ENCODE peak calls at places on chromosomes 11 and 22, in four cellular contexts. One of them, this sample, is unnamed. For H3K4me1, the result is how much of the 10 kb centered on the place peaks cover.

GRCh38 chr11:11456896-11457295 is 103.8 kb upstream of the CSNK2A3 start:
- DNase-seq in ovary: no peak
- DNase-seq in cardiac muscle cell: no peak
- DNase-seq in transverse colon: no peak
- DNase-seq in this sample: no peak

GRCh38 chr22:23053051-23053707 is 17.1 kb upstream of the GNAZ start:
- DNase-seq in ovary: no peak
- DNase-seq in cardiac muscle cell: no peak
- DNase-seq in transverse colon: no peak
- DNase-seq in this sample: no peak

GRCh38 chr22:29715240-29715639 is 4.6 kb upstream of the CABP7 start:
- DNase-seq in ovary: no peak
- DNase-seq in cardiac muscle cell: no peak
- DNase-seq in transverse colon: no peak
- DNase-seq in this sample: no peak

GRCh38 chr11:124725719-124726105 is 14.0 kb upstream of the NRGN start:
- DNase-seq in ovary: no peak
- DNase-seq in cardiac muscle cell: peak
- DNase-seq in transverse colon: no peak
- DNase-seq in this sample: no peak

GRCh38 chr11:2301631-2302272 is at the start of the genes C11orf21 and TSPAN32:
- DNase-seq in ovary: no peak
- DNase-seq in cardiac muscle cell: peak
- DNase-seq in transverse colon: peak
- DNase-seq in this sample: peak

GRCh38 chr11:110173775-110174644 is 80.8 kb downstream of the ZC3H12C start:
- DNase-seq in ovary: peak
- DNase-seq in cardiac muscle cell: peak
- DNase-seq in transverse colon: peak
- DNase-seq in this sample: peak

GRCh38 chr11:17846852-17847453 is 112.4 kb downstream of the KCNC1 start:
- DNase-seq in ovary: no peak
- DNase-seq in cardiac muscle cell: peak
- DNase-seq in transverse colon: no peak
- DNase-seq in this sample: no peak

GRCh38 chr11:115502636-115503082 is 1.6 kb downstream of the CADM1 start:
- DNase-seq in ovary: peak
- DNase-seq in cardiac muscle cell: no peak
- DNase-seq in transverse colon: no peak
- DNase-seq in this sample: no peak

GRCh38 chr11:126419801-126420729 is 64.6 kb downstream of the ST3GAL4 start:
- DNase-seq in ovary: no peak
- DNase-seq in cardiac muscle cell: peak
- DNase-seq in transverse colon: no peak
- DNase-seq in this sample: no peak
- H3K4me1 ChIP-seq in ovary: under half
- H3K4me1 ChIP-seq in cardiac muscle cell: under half
- H3K4me1 ChIP-seq in transverse colon: half or more
- H3K4me1 ChIP-seq in this sample: under half

GRCh38 chr11:61145228-61146005 is 15.8 kb downstream of the VPS37C start:
- DNase-seq in ovary: no peak
- DNase-seq in cardiac muscle cell: no peak
- DNase-seq in transverse colon: no peak
- DNase-seq in this sample: no peak
- H3K4me1 ChIP-seq in ovary: under half
- H3K4me1 ChIP-seq in cardiac muscle cell: under half
- H3K4me1 ChIP-seq in transverse colon: half or more
- H3K4me1 ChIP-seq in this sample: under half

DNA sequence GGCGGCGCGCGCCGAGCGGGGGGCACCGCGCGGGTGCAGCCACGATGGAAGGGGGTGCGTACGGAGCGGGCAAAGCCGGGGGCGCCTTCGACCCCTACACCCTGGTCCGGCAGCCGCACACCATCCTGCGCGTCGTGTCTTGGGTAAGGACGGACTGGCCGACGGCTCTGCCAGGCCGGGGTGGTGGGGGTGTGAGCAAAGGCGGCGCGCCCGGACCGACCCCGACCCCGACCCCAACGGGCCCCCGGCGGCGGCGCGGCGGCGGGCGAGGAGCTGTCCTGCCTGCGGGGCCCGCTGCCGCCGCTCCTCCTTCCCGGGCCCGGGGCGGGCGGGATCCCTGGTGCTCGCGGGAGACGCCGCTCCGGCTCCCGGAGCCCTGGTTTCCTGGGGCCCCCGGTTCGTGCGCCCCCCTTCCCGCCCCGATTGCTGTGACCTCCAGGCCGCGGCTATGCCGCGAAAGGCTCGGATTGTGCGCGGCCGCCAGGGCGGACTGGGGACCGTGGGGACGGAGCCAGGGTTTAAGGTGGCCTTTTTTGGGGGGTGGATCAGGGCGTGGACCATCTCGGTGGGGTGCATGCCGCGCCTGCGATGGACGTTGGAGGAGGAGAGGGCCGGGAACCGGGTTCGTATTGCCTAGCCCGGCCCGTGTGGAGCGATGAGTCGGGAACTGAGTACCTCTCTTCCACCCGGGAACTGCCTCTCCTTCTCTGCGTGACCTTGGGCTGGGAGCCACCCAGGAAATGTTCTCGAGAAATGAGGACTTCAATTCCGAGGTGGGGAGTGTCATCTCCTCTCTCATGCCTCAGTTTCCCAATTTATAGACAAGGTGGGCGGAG is at the start of gene SYNGR1:
- DNase-seq in ovary: peak
- DNase-seq in cardiac muscle cell: no peak
- DNase-seq in transverse colon: no peak
- DNase-seq in this sample: no peak
- H3K4me1 ChIP-seq in ovary: under half
- H3K4me1 ChIP-seq in cardiac muscle cell: under half
- H3K4me1 ChIP-seq in transverse colon: under half
- H3K4me1 ChIP-seq in this sample: under half

GRCh38 chr22:41480397-41480735 is 11.4 kb downstream of the ACO2 start:
- DNase-seq in ovary: no peak
- DNase-seq in cardiac muscle cell: no peak
- DNase-seq in transverse colon: no peak
- DNase-seq in this sample: no peak
- H3K4me1 ChIP-seq in ovary: under half
- H3K4me1 ChIP-seq in cardiac muscle cell: under half
- H3K4me1 ChIP-seq in transverse colon: half or more
- H3K4me1 ChIP-seq in this sample: under half

DNA sequence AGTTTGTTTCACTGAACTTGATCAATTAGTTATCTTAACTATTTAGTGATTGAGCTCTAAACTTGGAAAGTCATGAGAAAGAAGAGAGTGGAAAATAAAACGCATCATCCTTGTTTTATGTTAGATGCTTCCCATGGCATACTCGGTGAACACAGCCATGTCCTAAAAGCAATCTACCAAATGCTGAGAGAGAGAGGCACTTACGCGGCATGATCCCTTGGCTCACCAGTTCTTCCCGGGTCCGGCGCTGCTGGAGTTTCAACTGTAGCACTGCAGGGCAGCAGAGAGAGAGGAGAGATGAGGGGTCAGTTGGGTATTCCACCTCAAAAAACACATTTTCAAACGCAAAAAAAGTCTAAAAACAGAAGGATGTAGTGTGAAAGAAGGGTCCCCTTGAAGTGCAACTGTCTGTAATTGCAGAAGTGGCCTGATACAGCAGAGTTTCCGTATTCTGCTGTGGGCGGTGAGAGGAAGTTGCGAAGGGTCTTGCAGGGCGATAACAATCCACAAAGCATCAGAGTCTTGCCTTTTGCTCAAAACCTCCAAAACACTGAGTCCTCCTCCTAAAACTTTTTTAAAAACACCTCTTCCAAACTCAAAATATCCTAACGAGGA is 92.7 kb downstream of the SGSM3 start:
- DNase-seq in ovary: no peak
- DNase-seq in cardiac muscle cell: no peak
- DNase-seq in transverse colon: peak
- DNase-seq in this sample: peak
- H3K4me1 ChIP-seq in ovary: under half
- H3K4me1 ChIP-seq in cardiac muscle cell: under half
- H3K4me1 ChIP-seq in transverse colon: under half
- H3K4me1 ChIP-seq in this sample: under half

GRCh38 chr22:24502540-24502939 is 7.4 kb downstream of the UPB1 start:
- DNase-seq in ovary: no peak
- DNase-seq in cardiac muscle cell: no peak
- DNase-seq in transverse colon: no peak
- DNase-seq in this sample: no peak

GRCh38 chr22:24499706-24500105 is 4.6 kb downstream of the UPB1 start:
- DNase-seq in ovary: no peak
- DNase-seq in cardiac muscle cell: no peak
- DNase-seq in transverse colon: no peak
- DNase-seq in this sample: no peak

GRCh38 chr22:24503137-24503850 is 8.2 kb downstream of the UPB1 start:
- DNase-seq in ovary: peak
- DNase-seq in cardiac muscle cell: peak
- DNase-seq in transverse colon: peak
- DNase-seq in this sample: no peak

GRCh38 chr22:24500251-24500820 is 5.2 kb downstream of the UPB1 start:
- DNase-seq in ovary: no peak
- DNase-seq in cardiac muscle cell: no peak
- DNase-seq in transverse colon: no peak
- DNase-seq in this sample: peak

DNA sequence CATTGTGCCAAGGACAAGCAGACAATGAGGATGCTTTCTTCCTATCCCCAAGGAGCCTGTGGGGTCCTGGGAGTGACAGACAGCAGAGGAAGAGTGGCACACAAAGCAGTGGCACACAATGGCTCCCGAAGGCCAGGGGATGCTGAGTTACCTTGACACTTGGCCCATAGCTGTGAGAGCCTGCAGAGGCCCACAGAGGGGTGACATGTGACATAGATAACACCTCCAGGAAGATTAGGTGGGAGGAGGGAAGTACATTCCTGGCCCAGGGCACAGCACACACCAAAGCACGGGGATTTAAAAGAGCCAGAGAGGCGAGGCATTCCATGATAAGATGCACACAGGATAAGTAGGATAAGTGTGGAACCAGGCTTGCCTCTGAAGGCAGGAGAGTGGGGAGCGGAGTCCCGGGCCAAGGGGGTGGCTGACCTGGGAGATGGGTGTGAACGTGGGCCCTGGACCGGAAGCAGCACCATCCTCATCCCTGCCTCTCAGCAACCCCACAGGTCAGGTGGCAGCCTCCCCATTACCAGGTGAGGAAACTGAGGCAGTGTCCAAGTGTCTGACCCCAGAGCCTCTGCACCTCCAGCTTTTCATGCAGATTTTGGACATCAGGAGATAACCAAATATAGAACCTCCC is 6.4 kb downstream of the UPB1 start:
- DNase-seq in ovary: no peak
- DNase-seq in cardiac muscle cell: no peak
- DNase-seq in transverse colon: no peak
- DNase-seq in this sample: no peak
- H3K4me1 ChIP-seq in ovary: under half
- H3K4me1 ChIP-seq in cardiac muscle cell: under half
- H3K4me1 ChIP-seq in transverse colon: under half
- H3K4me1 ChIP-seq in this sample: under half

This sample was measured in small intestine.